ENCODE peak calls at places on chromosomes 2 and 18, in seven cellular contexts. O, B, D, N, L, E and X are unnamed samples.

GRCh38 chr18:13300029-13300428 is 81.5 kb downstream of the LDLRAD4 start:
- DNase-seq in D (no peak), E (no peak), B (no peak), O (no peak), L (no peak), N (no peak), X (no peak)

GRCh38 chr2:167869200-167869599 is 378.2 kb downstream of the STK39 start:
- DNase-seq in B (no peak), N (no peak), L (no peak), D (no peak), O (no peak), E (no peak), X (no peak)

GRCh38 chr18:39951321-39951720 is 2003.7 kb upstream of the PIK3C3 start:
- DNase-seq in O (no peak), B (no peak), L (peak; percentile 27), N (no peak), E (no peak), D (no peak), X (no peak)

GRCh38 chr2:234751275-234751938 is 200.4 kb upstream of the SH3BP4 start:
- DNase-seq in B (no peak), L (no peak), D (peak; percentile 14), N (no peak), O (no peak), E (no peak), X (no peak)

GRCh38 chr18:2948038-2948437 is 64.9 kb downstream of the LPIN2 start:
- DNase-seq in N (no peak), L (peak; percentile 72), E (no peak), B (no peak), O (peak; percentile 69), D (peak; percentile 69), X (peak; percentile 46)

GRCh38 chr2:190267302-190267701 is 52.3 kb downstream of the HIBCH start:
- DNase-seq in N (no peak), D (no peak), E (no peak), L (peak; percentile 73), O (no peak), B (no peak), X (no peak)

GRCh38 chr2:137208361-137208973 is 443.1 kb downstream of the THSD7B start:
- DNase-seq in E (no peak), O (no peak), B (no peak), L (no peak), N (no peak), D (no peak), X (no peak)

GRCh38 chr2:218381916-218382366 is at the start of gene SLC11A1:
- DNase-seq in O (peak; percentile 70), B (no peak), D (no peak), N (no peak), E (peak; percentile 65), L (no peak), X (no peak)

GRCh38 chr18:60053747-60054304 is 154.0 kb downstream of the PMAIP1 start:
- DNase-seq in E (no peak), O (no peak), L (peak; percentile 88), D (peak; percentile 90), B (no peak), N (no peak), X (peak; percentile 54)

GRCh38 chr2:227536445-227536844 is 62.2 kb upstream of the SCYGR2 start:
- DNase-seq in D (no peak), E (no peak), N (no peak), B (no peak), L (peak; percentile 20), O (no peak), X (no peak)

GRCh38 chr2:19038096-19039015 is 320.1 kb downstream of the OSR1 start:
- DNase-seq in B (no peak), L (peak; percentile 68), D (no peak), O (no peak), N (no peak), E (no peak), X (no peak)

GRCh38 chr2:101328474-101329007 is 20.0 kb upstream of the RNF149 start:
- DNase-seq in E (no peak), N (peak; percentile 41), D (no peak), L (peak; percentile 42), B (no peak), O (no peak), X (peak; percentile 65)

GRCh38 chr2:181876614-181877063 is 14.9 kb upstream of the ITPRID2 start:
- DNase-seq in L (peak; percentile 51), D (peak; percentile 71), N (no peak), O (no peak), E (no peak), B (no peak), X (peak; percentile 72)

GRCh38 chr2:100606332-100606731 is 43.5 kb downstream of the PDCL3 start:
- DNase-seq in N (no peak), E (no peak), D (no peak), L (no peak), O (no peak), B (no peak), X (no peak)

GRCh38 chr2:39838589-39838988 is 59.5 kb upstream of the THUMPD2 start:
- DNase-seq in B (no peak), E (no peak), O (no peak), N (no peak), D (no peak), L (no peak), X (no peak)

GRCh38 chr2:194735837-194736542 is 921.0 kb upstream of the SLC39A10 start:
- DNase-seq in B (no peak), O (no peak), N (no peak), L (no peak), E (no peak), D (no peak), X (no peak)

GRCh38 chr2:30113617-30114293 is 33.1 kb upstream of the YPEL5 start:
- DNase-seq in B (no peak), N (no peak), L (peak; percentile 85), D (peak; percentile 27), O (no peak), E (no peak), X (peak; percentile 10)

GRCh38 chr2:124678043-124678442 is 653.0 kb downstream of the CNTNAP5 start:
- DNase-seq in E (no peak), L (no peak), D (no peak), B (no peak), N (no peak), O (no peak), X (no peak)

GRCh38 chr2:192499476-192499875 is 304.7 kb upstream of the TMEFF2 start:
- DNase-seq in B (no peak), D (peak; percentile 30), O (no peak), L (peak; percentile 33), N (no peak), E (no peak), X (no peak)

GRCh38 chr2:191202881-191203397 is 42.3 kb upstream of the MYO1B start:
- DNase-seq in D (no peak), L (peak; percentile 40), N (no peak), B (no peak), O (no peak), E (peak; percentile 23), X (peak; percentile 22)